ENCODE peak calls at places on chromosomes 13 and 19, in six cellular contexts. C is IMR-90; G is ovary; E is CD4-positive, alpha-beta T cell; I is tibial artery; X is GM10248. R is an unnamed sample.

GRCh38 chr13:48615017-48615416 is 38.7 kb upstream of the CYSLTR2 start:
- DNase-seq in G (no peak), E (no peak), C (no peak), I (no peak), X (no peak), R (no peak)

GRCh38 chr19:48819366-48819816 is 8.6 kb upstream of the BCAT2 start:
- DNase-seq in X (no peak), G (peak; percentile 88), I (peak; percentile 97), E (no peak), C (peak; percentile 79), R (no peak)

GRCh38 chr19:2949939-2950285 is 5.1 kb upstream of the ZNF77 start:
- DNase-seq in G (no peak), I (no peak), X (no peak), E (no peak), C (peak; percentile 50), R (no peak)

GRCh38 chr13:109146912-109147624 is 517.7 kb downstream of the MYO16 start:
- DNase-seq in G (no peak), C (peak; percentile 89), X (no peak), I (no peak), E (no peak), R (no peak)

GRCh38 chr19:40284501-40285352 is at the start of gene AKT2:
- DNase-seq in I (no peak), C (peak; percentile 47), X (peak; percentile 65), G (peak; percentile 78), E (peak; percentile 85), R (no peak)

GRCh38 chr19:46601318-46602224 is at the start of gene CALM3:
- DNase-seq in G (no peak), C (no peak), E (no peak), I (no peak), X (peak; percentile 27), R (no peak)

GRCh38 chr19:3725640-3726310 is 17.6 kb downstream of the TJP3 start:
- DNase-seq in I (no peak), E (no peak), C (no peak), X (no peak), G (no peak), R (no peak)

GRCh38 chr13:92677571-92677970 is 549.0 kb upstream of the GPC6 start:
- DNase-seq in G (no peak), E (no peak), X (no peak), C (no peak), I (no peak), R (no peak)

GRCh38 chr13:37640499-37640898 is 41.9 kb upstream of the POSTN start:
- DNase-seq in G (no peak), C (peak; percentile 86), E (no peak), X (no peak), I (no peak), R (no peak)
- TF ChIP-seq CTCF in G (peak; percentile 41), C (peak; percentile 87), E (no peak), X (no peak), I (peak; percentile 49), R (peak; percentile 30)

GRCh38 chr19:37332839-37333238 is 38.1 kb upstream of the ZNF527 start:
- DNase-seq in X (no peak), I (no peak), C (no peak), E (no peak), G (no peak), R (no peak)

GRCh38 chr19:37333457-37333856 is 37.4 kb upstream of the ZNF527 start:
- DNase-seq in I (no peak), E (no peak), G (no peak), X (no peak), C (no peak), R (no peak)

GRCh38 chr19:37334179-37335071 is 36.5 kb upstream of the ZNF527 start:
- DNase-seq in X (peak; percentile 90), E (peak; percentile 93), G (peak; percentile 85), I (peak; percentile 93), C (peak; percentile 86), R (peak; percentile 79)

GRCh38 chr19:37329686-37330085 is 41.2 kb upstream of the ZNF527 start:
- DNase-seq in E (no peak), I (no peak), G (no peak), C (no peak), X (no peak), R (no peak)
- TF ChIP-seq CTCF in E (no peak), I (no peak), G (no peak), C (peak; percentile 7), X (no peak), R (peak; percentile 32)

DNA sequence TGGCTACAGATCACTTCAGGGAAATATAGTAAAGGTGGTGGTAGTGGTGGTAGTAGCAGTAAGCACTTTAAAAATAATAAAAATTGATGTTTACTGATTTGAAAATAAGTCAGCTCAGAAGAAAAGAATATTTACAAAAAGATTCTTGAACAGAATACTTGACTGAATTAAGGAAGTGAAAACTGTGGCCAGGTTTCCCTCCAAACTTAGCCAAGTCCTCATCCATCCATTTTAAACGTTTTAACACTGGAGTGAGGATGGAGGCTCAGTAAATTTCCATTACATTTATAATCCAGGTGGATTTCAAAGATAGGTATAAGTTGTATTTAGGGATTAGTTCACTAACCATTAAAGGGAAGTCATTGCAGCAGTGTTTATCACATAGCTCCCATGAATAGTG is 221.5 kb downstream of the RGCC start:
- DNase-seq in X (no peak), G (no peak), I (no peak), E (no peak), C (no peak), R (no peak)
- TF ChIP-seq CTCF in X (no peak), G (no peak), I (no peak), E (no peak), C (no peak), R (no peak)

GRCh38 chr19:51440846-51441409 is 17.3 kb downstream of the SIGLEC8 start:
- DNase-seq in G (no peak), X (no peak), I (no peak), E (no peak), C (no peak), R (no peak)

GRCh38 chr19:51441410-51442390 is 16.6 kb downstream of the SIGLEC8 start:
- DNase-seq in C (no peak), X (peak; percentile 78), G (no peak), I (no peak), E (peak; percentile 69), R (no peak)

GRCh38 chr19:51433092-51433491 is 15.7 kb upstream of the SIGLEC10 start:
- DNase-seq in X (no peak), E (no peak), C (no peak), I (no peak), G (no peak), R (no peak)

GRCh38 chr19:51440052-51440451 is 18.2 kb downstream of the SIGLEC8 start:
- DNase-seq in X (no peak), G (no peak), C (no peak), E (no peak), I (no peak), R (no peak)

DNA sequence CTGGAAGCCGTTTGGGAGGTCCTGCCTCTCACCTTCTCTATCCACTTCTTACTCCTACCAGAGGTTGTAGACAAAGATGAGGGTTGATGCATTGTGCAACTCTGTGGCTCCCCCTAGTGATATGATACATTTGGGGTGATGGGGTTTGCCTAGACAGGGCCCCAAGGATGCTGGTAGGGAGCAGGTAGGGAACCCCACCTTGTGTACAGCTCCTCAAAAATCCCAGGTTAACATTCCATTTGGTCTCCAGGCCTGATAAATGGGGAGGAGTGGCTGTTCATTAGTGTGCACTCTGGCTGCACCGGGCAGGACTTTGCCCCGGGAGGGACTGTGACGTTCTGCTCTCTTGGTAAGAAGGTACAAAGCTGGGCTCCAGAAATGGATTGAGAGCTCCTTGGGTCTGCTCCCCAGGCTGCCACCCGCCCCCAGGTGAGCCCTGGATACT is 19.2 kb downstream of the SIGLEC8 start:
- DNase-seq in X (no peak), I (no peak), C (no peak), E (no peak), G (no peak), R (no peak)
- TF ChIP-seq CTCF in X (peak; percentile 80), I (no peak), C (peak; percentile 27), E (peak; percentile 29), G (no peak), R (peak; percentile 45)

GRCh38 chr13:22735381-22735995 is 445.3 kb upstream of the SGCG start:
- DNase-seq in X (no peak), I (no peak), C (no peak), E (no peak), G (no peak), R (no peak)
- TF ChIP-seq CTCF in X (no peak), I (no peak), C (no peak), E (no peak), G (no peak), R (peak; percentile 15)